ENCODE peak calls at places on chromosomes 7 and 10, in ten cellular contexts. V is neuronal stem cell; T is cardiac muscle cell; C is ovary; K is substantia nigra; A is mammary epithelial cell; P is sigmoid colon; Q is adrenal gland; H is CD4-positive, alpha-beta memory T cell; Y is HepG2. Z is an unnamed sample.

GRCh38 chr10:78805176-78805575 is 263.6 kb upstream of the ZMIZ1 start:
- DNase-seq in Y (no peak), H (no peak), K (no peak), A (peak), Q (peak), T (peak), P (peak), V (no peak), C (peak), Z (peak)

GRCh38 chr10:20257422-20257821 is 441.2 kb downstream of the PLXDC2 start:
- DNase-seq in T (no peak), A (peak), V (no peak), Y (no peak), H (no peak), Q (no peak), K (no peak), C (no peak), P (no peak), Z (no peak)

GRCh38 chr7:44845476-44845875 is 2.4 kb downstream of the H2AZ2 start:
- DNase-seq in P (no peak), Q (no peak), V (no peak), Y (no peak), T (no peak), H (no peak), K (no peak), C (no peak), A (no peak), Z (no peak)

GRCh38 chr10:71090330-71090729 is 122.0 kb upstream of the UNC5B start:
- DNase-seq in V (no peak), T (no peak), Q (no peak), P (peak), K (no peak), A (no peak), C (no peak), Y (no peak), H (no peak), Z (no peak)

GRCh38 chr10:74223755-74224530 is 72.9 kb downstream of the ADK start:
- DNase-seq in K (no peak), C (no peak), H (no peak), Q (no peak), V (no peak), A (peak), T (no peak), P (no peak), Y (no peak), Z (peak)

GRCh38 chr7:137878333-137878961 is 31.7 kb upstream of the DGKI start:
- DNase-seq in H (no peak), P (peak), Q (no peak), Y (no peak), C (peak), K (no peak), A (no peak), T (no peak), V (no peak), Z (no peak)

GRCh38 chr7:99365318-99366141 is 9.0 kb upstream of the ARPC1B start:
- DNase-seq in C (no peak), A (peak), T (peak), V (no peak), H (peak), P (no peak), Y (peak), K (no peak), Q (peak), Z (no peak)

GRCh38 chr7:159112136-159113011 is 32.3 kb downstream of the VIPR2 start:
- DNase-seq in C (peak), H (no peak), Y (no peak), V (no peak), Q (no peak), A (no peak), K (no peak), T (no peak), P (peak), Z (no peak)

GRCh38 chr7:41881313-41882130 is 178.6 kb upstream of the INHBA start:
- DNase-seq in P (no peak), H (peak), A (no peak), K (no peak), Q (peak), T (no peak), Y (no peak), C (no peak), V (no peak), Z (no peak)

GRCh38 chr10:69057261-69057950 is 30.5 kb upstream of the SRGN start:
- DNase-seq in V (no peak), Q (peak), A (no peak), P (no peak), Y (peak), C (no peak), K (no peak), H (no peak), T (no peak), Z (no peak)

GRCh38 chr10:79070611-79071534 is 2.1 kb downstream of the ZMIZ1 start:
- DNase-seq in H (no peak), P (peak), V (peak), K (peak), C (peak), A (peak), Q (peak), T (peak), Y (peak), Z (peak)

GRCh38 chr7:2114926-2115738 is 117.6 kb downstream of the MAD1L1 start:
- DNase-seq in P (no peak), C (no peak), A (no peak), H (no peak), T (no peak), Y (no peak), V (no peak), Q (no peak), K (no peak), Z (no peak)

GRCh38 chr7:2116086-2116810 is 116.5 kb downstream of the MAD1L1 start:
- DNase-seq in C (peak), K (no peak), A (peak), Y (peak), P (no peak), T (no peak), V (no peak), H (no peak), Q (no peak), Z (peak)

GRCh38 chr7:2115739-2116065 is 117.0 kb downstream of the MAD1L1 start:
- DNase-seq in K (no peak), P (no peak), C (no peak), Q (no peak), T (no peak), Y (no peak), H (no peak), A (no peak), V (no peak), Z (no peak)

GRCh38 chr7:2112261-2113203 is 120.2 kb downstream of the MAD1L1 start:
- DNase-seq in C (no peak), K (no peak), V (no peak), Q (no peak), A (no peak), P (no peak), Y (no peak), H (no peak), T (no peak), Z (no peak)

DNA sequence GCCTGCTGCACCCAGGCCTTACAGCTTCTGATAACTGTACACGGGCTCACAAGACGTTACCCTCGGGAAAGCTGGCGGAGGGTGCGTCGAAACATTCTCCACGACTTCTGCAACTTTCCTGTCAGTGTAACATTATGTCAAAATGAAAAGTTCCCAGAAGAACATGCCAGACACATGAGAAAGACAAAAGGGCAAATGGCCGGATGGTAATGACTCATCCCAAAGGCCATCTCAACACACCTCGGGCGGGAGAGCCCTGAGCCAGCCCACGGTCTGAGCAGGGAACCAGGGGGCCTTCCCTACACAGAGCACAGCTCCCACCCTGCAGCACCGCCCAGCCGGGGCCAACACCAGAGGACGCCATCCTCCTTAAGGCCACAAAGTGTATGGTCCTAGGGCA is 118.7 kb downstream of the MAD1L1 start:
- DNase-seq in Q (peak), A (peak), T (no peak), Y (no peak), P (no peak), K (no peak), C (no peak), H (no peak), V (no peak), Z (no peak)
- H3K27ac ChIP-seq in Q (no peak), A (no peak), T (no peak), Y (no peak), P (no peak), K (no peak), C (no peak), H (no peak), V (no peak), Z (no peak)

DNA sequence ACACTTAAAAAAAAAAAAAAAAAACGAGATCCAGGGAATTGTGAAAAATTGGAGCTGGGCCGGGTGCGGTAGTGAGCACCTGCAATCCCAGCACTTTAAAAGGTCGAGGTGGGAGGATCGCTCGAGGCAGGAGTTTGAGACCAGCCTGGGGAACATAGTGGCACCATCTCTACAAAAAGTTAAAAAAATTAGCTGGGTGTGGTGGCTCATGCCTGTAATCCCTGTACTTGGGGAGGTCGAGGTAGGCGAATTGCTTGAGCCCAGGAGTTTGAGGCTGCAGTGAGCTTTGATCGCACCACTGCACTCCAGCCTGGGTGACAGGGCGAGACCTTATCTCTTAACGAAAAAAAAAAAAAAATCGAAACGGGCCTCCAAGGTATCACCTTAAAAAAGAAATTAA is 2.0 kb downstream of the CLDN4 start:
- DNase-seq in P (no peak), C (no peak), Q (no peak), K (no peak), Y (no peak), T (no peak), V (no peak), H (no peak), A (no peak), Z (no peak)
- H3K27ac ChIP-seq in P (no peak), C (no peak), Q (no peak), K (no peak), Y (peak), T (no peak), V (no peak), H (no peak), A (no peak), Z (peak)

DNA sequence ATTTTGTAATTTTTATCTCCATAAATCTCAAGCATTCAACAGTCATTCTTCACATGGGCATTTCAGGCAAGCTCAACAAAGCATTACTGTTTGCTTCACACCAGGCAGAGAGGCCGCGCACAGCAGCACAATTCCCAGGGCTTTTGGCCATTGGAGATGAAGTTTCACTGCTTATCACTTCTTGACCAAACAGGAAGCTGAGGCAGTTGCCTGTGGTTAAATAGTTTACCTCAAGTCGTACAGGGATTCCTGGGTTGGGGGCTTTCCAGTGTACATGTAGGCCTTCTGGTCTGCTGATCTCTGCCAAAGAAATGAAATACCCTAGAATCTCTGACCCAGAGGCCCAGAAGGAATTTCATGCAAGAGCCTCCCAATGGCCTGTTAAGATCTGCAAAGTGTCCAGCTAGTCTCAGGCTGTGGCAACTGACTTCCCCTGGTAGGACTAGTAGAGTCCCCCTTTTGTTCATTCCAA is 11.2 kb upstream of the PRDX3 start:
- DNase-seq in Y (peak), A (peak), C (no peak), H (no peak), P (peak), V (no peak), T (no peak), K (peak), Q (no peak), Z (no peak)
- H3K27ac ChIP-seq in Y (no peak), A (peak), C (no peak), H (no peak), P (no peak), V (no peak), T (no peak), K (peak), Q (no peak), Z (peak)

GRCh38 chr10:115094605-115095004 is 1.4 kb downstream of the ATRNL1 start:
- DNase-seq in P (no peak), Y (no peak), C (no peak), T (no peak), V (no peak), Q (no peak), A (no peak), K (no peak), H (no peak), Z (no peak)

GRCh38 chr10:115092555-115093285 is 445 bp upstream of the ATRNL1 start:
- DNase-seq in A (peak), V (peak), H (no peak), Y (no peak), T (peak), Q (peak), C (peak), P (no peak), K (peak), Z (no peak)

GRCh38 chr10:115092258-115092554 is 959 bp upstream of the ATRNL1 start:
- DNase-seq in A (no peak), H (no peak), Y (no peak), Q (no peak), P (no peak), V (no peak), T (no peak), C (no peak), K (no peak), Z (no peak)

GRCh38 chr10:115093286-115093775 is at the start of gene ATRNL1:
- DNase-seq in K (no peak), H (no peak), C (no peak), Q (peak), V (peak), T (peak), Y (no peak), A (peak), P (peak), Z (no peak)

GRCh38 chr10:115093776-115094361 is 704 bp downstream of the ATRNL1 start:
- DNase-seq in C (peak), T (peak), Q (peak), K (no peak), P (no peak), H (no peak), V (peak), Y (no peak), A (peak), Z (no peak)
- H3K27ac ChIP-seq in C (peak), T (no peak), Q (peak), K (no peak), P (peak), H (no peak), V (no peak), Y (no peak), A (no peak), Z (no peak)

DNA sequence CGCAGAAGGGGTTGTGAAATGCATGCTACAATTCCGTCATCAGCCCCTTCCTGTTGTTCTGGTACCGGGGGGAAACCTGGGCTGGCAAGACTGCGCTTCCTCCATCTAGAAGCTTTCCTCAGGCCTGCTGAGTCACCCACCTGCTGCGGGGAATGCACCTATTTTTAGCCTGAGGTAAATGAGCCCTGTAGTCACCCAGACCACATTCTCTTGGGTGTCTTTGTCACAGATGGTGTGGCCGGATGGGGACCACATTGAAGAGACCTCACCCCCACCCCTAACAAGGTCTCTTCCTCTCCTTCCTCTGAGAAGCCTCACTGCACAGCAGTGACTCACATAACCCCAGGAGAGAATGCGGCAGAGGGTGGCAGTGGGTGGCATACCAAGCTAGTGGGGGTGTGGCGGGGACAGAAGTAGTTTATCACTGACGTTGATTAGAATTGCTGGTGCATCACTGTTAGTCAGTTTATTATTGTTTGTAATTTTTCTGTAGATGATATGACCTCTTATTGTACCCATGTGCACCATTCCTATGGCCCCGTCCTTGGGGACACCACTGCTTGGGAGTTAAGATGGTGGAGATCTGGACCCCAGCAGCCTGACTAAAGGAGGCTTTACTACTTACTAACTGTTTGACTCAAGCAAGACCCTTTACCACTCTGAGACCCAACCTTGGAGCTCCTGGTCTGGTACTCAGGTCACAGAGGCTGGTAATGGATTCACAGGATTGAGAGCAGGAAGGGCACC is 83.0 kb upstream of the DUSP5 start:
- DNase-seq in V (no peak), Q (no peak), K (no peak), T (no peak), P (no peak), A (peak), H (peak), Y (peak), C (no peak), Z (peak)
- H3K27ac ChIP-seq in V (no peak), Q (no peak), K (no peak), T (peak), P (no peak), A (peak), H (peak), Y (no peak), C (no peak), Z (peak)

DNA sequence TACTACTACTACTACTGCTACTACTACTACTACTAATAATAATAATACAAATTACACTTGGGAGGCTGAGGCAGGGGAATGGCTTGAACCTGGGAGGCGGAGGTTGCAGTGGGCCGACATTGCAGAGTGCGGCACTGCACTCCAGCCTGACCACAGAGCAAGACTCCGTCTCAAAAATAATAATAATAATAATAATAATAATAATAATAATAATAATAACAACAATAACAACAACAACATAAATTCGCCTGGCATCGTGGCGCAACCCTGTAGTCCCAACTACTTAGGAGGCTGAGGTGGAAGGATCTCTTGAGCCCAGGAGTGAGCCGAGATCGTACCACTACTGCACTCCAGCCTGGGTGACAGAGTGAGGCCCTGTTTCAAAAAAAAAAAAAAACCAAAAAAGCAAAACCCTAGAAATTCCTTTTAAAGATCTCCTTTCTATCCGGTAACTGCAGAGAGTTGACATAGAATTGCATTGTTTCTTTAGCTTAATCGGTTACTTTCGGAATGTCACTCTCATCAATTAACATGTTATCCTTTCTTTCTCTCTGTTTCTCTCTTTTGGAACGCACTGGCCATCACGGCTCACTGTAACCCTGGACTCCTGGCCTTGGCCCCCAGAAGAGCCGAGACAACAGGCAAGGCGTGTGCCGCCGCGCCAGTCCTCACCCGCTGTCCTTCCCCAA is 972 bp downstream of the PHYH start:
- DNase-seq in V (no peak), Q (no peak), T (no peak), H (no peak), C (no peak), K (no peak), A (no peak), P (no peak), Y (no peak), Z (no peak)
- H3K27ac ChIP-seq in V (peak), Q (peak), T (peak), H (peak), C (peak), K (peak), A (peak), P (peak), Y (peak), Z (peak)

GRCh38 chr10:6171891-6172354 is 30.8 kb upstream of the PFKFB3 start:
- DNase-seq in H (no peak), K (peak), C (no peak), Q (peak), Y (no peak), V (no peak), T (no peak), P (peak), A (no peak), Z (no peak)
- H3K27ac ChIP-seq in H (no peak), K (peak), C (no peak), Q (peak), Y (no peak), V (no peak), T (peak), P (peak), A (no peak), Z (no peak)

GRCh38 chr10:124659380-124659779 is 84.8 kb downstream of the FAM53B start:
- DNase-seq in A (no peak), C (no peak), H (no peak), V (no peak), P (no peak), Y (no peak), K (no peak), Q (no peak), T (no peak), Z (no peak)

GRCh38 chr10:124661661-124662180 is 82.5 kb downstream of the FAM53B start:
- DNase-seq in T (no peak), V (no peak), Q (no peak), Y (no peak), K (no peak), A (no peak), C (no peak), P (no peak), H (no peak), Z (no peak)

GRCh38 chr10:124663228-124663627 is 81.0 kb downstream of the FAM53B start:
- DNase-seq in Y (no peak), A (no peak), H (no peak), T (no peak), V (no peak), C (no peak), Q (no peak), K (no peak), P (no peak), Z (no peak)

GRCh38 chr10:124658591-124659240 is 85.5 kb downstream of the FAM53B start:
- DNase-seq in P (no peak), Y (no peak), A (no peak), V (no peak), C (no peak), Q (no peak), T (no peak), H (no peak), K (no peak), Z (no peak)

DNA sequence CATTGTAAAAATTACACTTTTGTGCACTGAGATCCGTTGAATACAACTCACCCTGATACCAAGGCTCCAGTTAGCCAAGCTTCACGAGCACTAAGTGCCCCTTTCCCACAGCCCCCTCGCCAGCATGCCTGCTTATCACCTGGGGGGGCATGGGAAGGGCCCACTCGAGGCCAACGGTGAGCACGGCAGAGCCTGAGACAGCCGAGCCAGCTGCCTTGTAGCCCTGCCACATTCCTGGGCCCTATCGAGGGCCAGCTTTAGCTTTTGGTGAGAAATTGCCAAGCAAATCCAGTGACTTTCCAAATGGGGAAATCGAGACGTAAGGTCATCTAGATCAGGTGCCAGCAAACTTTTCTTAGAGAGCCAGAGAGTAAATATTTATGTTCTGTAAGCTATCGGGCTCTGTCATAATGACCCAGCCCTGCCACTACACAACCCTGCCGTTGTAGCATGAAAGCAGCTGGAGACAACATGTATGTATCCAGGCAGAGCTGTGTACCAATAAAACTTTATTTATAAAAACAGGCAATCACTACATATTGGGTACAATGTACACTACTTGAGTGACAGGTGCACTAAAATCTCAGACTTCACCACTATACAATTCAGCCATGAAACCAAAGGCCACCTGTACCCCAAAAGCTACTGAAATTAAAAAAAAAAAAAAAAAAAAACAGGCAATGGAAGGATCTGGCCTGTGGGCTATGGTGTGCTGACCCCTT is 83.6 kb downstream of the FAM53B start:
- DNase-seq in V (no peak), Q (no peak), T (no peak), H (no peak), A (no peak), C (no peak), K (no peak), Y (no peak), P (no peak), Z (no peak)
- H3K27ac ChIP-seq in V (no peak), Q (no peak), T (no peak), H (peak), A (no peak), C (no peak), K (peak), Y (no peak), P (no peak), Z (no peak)